ENCODE peak calls at places on chromosomes 16 and 17, in seven cellular contexts. One of them, this sample, is unnamed.

GRCh38 chr17:17159571-17159970 is 46.6 kb downstream of the PLD6 start:
- DNase-seq in K562: no peak
- DNase-seq in GM12878: no peak
- DNase-seq in H1: no peak
- DNase-seq in HCT116: no peak
- DNase-seq in HepG2: no peak
- DNase-seq in SK-N-SH: no peak
- DNase-seq in this sample: no peak

GRCh38 chr17:51660266-51660665 is 399.9 kb downstream of the UTP18 start:
- DNase-seq in SK-N-SH: no peak
- DNase-seq in HCT116: no peak
- DNase-seq in GM12878: no peak
- DNase-seq in K562: no peak
- DNase-seq in HepG2: no peak
- DNase-seq in H1: no peak
- DNase-seq in this sample: no peak

GRCh38 chr16:586047-586644 is 3.7 kb upstream of the RAB40C start:
- DNase-seq in HepG2: no peak
- DNase-seq in GM12878: no peak
- DNase-seq in HCT116: no peak
- DNase-seq in H1: no peak
- DNase-seq in SK-N-SH: no peak
- DNase-seq in K562: no peak
- DNase-seq in this sample: no peak

GRCh38 chr17:41775394-41776226 is 10.9 kb downstream of the JUP start:
- DNase-seq in HCT116: no peak
- DNase-seq in HepG2: no peak
- DNase-seq in K562: peak
- DNase-seq in H1: peak
- DNase-seq in GM12878: no peak
- DNase-seq in SK-N-SH: no peak
- DNase-seq in this sample: no peak

GRCh38 chr17:42436401-42436800 is 13.3 kb upstream of the CAVIN1 start:
- DNase-seq in HepG2: peak
- DNase-seq in GM12878: no peak
- DNase-seq in H1: no peak
- DNase-seq in SK-N-SH: no peak
- DNase-seq in HCT116: no peak
- DNase-seq in K562: peak
- DNase-seq in this sample: no peak

GRCh38 chr16:57041182-57042156 is 50.9 kb upstream of the CPNE2 start:
- DNase-seq in GM12878: peak
- DNase-seq in HCT116: no peak
- DNase-seq in K562: no peak
- DNase-seq in H1: no peak
- DNase-seq in HepG2: no peak
- DNase-seq in SK-N-SH: no peak
- DNase-seq in this sample: no peak

GRCh38 chr16:719815-720506 is 985 bp upstream of the ANTKMT start:
- DNase-seq in K562: no peak
- DNase-seq in HepG2: peak
- DNase-seq in HCT116: no peak
- DNase-seq in H1: no peak
- DNase-seq in GM12878: no peak
- DNase-seq in SK-N-SH: peak
- DNase-seq in this sample: peak

GRCh38 chr17:43722269-43722619 is 36.3 kb downstream of the SOST start:
- DNase-seq in GM12878: no peak
- DNase-seq in K562: no peak
- DNase-seq in HepG2: no peak
- DNase-seq in SK-N-SH: no peak
- DNase-seq in H1: no peak
- DNase-seq in HCT116: no peak
- DNase-seq in this sample: no peak

GRCh38 chr16:86048882-86049585 is 150.1 kb downstream of the IRF8 start:
- DNase-seq in HepG2: no peak
- DNase-seq in K562: peak
- DNase-seq in GM12878: no peak
- DNase-seq in HCT116: no peak
- DNase-seq in SK-N-SH: no peak
- DNase-seq in H1: no peak
- DNase-seq in this sample: no peak

GRCh38 chr17:76523084-76524037 is 14.1 kb downstream of the CYGB start:
- DNase-seq in HepG2: peak
- DNase-seq in H1: peak
- DNase-seq in K562: peak
- DNase-seq in HCT116: peak
- DNase-seq in GM12878: no peak
- DNase-seq in SK-N-SH: peak
- DNase-seq in this sample: peak

GRCh38 chr17:27038676-27039075 is 255.2 kb upstream of the WSB1 start:
- DNase-seq in GM12878: no peak
- DNase-seq in K562: peak
- DNase-seq in SK-N-SH: peak
- DNase-seq in HepG2: peak
- DNase-seq in H1: no peak
- DNase-seq in HCT116: peak
- DNase-seq in this sample: no peak

GRCh38 chr16:66478733-66479511 is 51.8 kb downstream of the BEAN1 start:
- DNase-seq in SK-N-SH: peak
- DNase-seq in H1: peak
- DNase-seq in HepG2: peak
- DNase-seq in GM12878: peak
- DNase-seq in K562: peak
- DNase-seq in HCT116: peak
- DNase-seq in this sample: peak

GRCh38 chr17:48453447-48453846 is 23.4 kb upstream of the SKAP1 start:
- DNase-seq in HepG2: no peak
- DNase-seq in GM12878: no peak
- DNase-seq in SK-N-SH: no peak
- DNase-seq in HCT116: no peak
- DNase-seq in K562: no peak
- DNase-seq in H1: no peak
- DNase-seq in this sample: no peak

GRCh38 chr17:44976198-44976597 is 8.1 kb upstream of the C1QL1 start:
- DNase-seq in H1: no peak
- DNase-seq in SK-N-SH: no peak
- DNase-seq in K562: no peak
- DNase-seq in GM12878: no peak
- DNase-seq in HCT116: no peak
- DNase-seq in HepG2: no peak
- DNase-seq in this sample: no peak

GRCh38 chr16:72819345-72819744 is 228.6 kb downstream of the ZFHX3 start:
- DNase-seq in HCT116: no peak
- DNase-seq in K562: no peak
- DNase-seq in HepG2: no peak
- DNase-seq in SK-N-SH: no peak
- DNase-seq in H1: no peak
- DNase-seq in GM12878: no peak
- DNase-seq in this sample: no peak

GRCh38 chr17:65115721-65116312 is 21.4 kb upstream of the RGS9 start:
- DNase-seq in HCT116: no peak
- DNase-seq in SK-N-SH: no peak
- DNase-seq in HepG2: no peak
- DNase-seq in H1: no peak
- DNase-seq in K562: no peak
- DNase-seq in GM12878: no peak
- DNase-seq in this sample: no peak

DNA sequence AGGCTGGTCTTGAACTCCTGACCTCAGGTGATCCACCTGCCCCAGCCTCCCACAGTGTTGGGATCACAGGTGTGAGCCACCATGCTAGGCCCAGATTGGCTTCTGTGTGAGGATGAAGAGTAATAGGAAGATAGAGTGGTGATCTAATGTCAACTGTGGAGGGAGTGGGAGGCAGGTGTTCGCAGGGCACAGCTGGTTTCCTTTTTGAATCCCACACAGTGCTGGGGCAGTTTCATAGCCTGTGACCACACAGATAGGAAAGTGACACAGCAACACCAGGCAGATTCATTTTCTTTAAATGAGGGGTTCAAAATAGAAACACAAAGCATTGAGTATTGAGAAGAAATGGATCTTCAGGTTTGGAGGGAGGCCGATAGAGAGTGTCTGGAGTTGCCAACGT is 540.3 kb downstream of the WWOX start:
- DNase-seq in HepG2: no peak
- DNase-seq in K562: no peak
- DNase-seq in GM12878: no peak
- DNase-seq in SK-N-SH: no peak
- DNase-seq in H1: no peak
- DNase-seq in HCT116: no peak
- DNase-seq in this sample: no peak
- TF ChIP-seq JUND in HepG2: no peak
- TF ChIP-seq JUND in K562: no peak
- TF ChIP-seq JUND in GM12878: no peak
- TF ChIP-seq JUND in SK-N-SH: no peak
- TF ChIP-seq JUND in H1: no peak
- TF ChIP-seq JUND in HCT116: no peak
- TF ChIP-seq JUND in this sample: no peak

DNA sequence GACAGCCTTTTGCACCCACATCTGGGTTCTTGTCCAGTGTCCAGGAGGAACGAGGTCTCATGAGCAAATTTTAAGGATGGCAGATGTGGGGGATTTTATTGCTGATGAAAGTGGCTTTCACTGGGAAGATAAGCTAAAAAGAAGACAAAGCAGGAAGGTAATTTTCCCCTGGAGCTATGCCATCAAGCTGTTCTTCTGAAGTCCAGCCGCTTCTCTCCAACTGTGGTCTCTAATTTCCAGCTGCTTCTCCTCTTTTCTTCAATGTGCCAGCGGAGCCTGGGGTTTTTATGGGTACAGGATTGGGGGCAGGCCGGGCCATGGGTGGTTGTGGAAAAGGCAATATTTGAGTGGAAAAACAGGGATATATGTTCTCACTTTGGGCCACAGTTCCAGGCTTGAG is 430.8 kb downstream of the WWOX start:
- DNase-seq in SK-N-SH: no peak
- DNase-seq in HCT116: no peak
- DNase-seq in HepG2: no peak
- DNase-seq in H1: no peak
- DNase-seq in GM12878: no peak
- DNase-seq in K562: no peak
- DNase-seq in this sample: no peak
- TF ChIP-seq JUND in SK-N-SH: no peak
- TF ChIP-seq JUND in HCT116: no peak
- TF ChIP-seq JUND in HepG2: no peak
- TF ChIP-seq JUND in H1: no peak
- TF ChIP-seq JUND in GM12878: no peak
- TF ChIP-seq JUND in K562: no peak
- TF ChIP-seq JUND in this sample: no peak

DNA sequence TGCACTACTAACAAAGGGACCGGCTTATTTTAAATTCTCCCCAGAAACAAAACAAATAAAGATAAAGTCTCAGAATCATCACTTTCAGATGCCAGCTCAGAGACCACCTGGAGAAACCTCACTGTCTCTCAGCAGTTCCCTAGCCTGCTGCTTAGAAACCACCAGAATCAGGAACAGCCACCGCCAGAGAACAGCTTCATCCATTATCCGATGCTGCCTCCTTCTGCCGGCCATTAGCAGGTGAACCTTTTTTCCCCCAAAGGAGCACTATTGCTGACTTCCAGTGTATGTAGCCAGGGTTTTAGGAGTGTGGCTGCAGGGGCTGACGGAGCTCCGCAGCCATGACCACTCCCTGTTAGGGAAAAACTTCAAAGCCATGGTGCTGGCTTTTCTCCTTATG is 171.2 kb upstream of the DYNLRB2 start:
- DNase-seq in K562: no peak
- DNase-seq in HepG2: peak
- DNase-seq in HCT116: no peak
- DNase-seq in GM12878: no peak
- DNase-seq in SK-N-SH: peak
- DNase-seq in H1: peak
- DNase-seq in this sample: peak
- TF ChIP-seq JUND in K562: no peak
- TF ChIP-seq JUND in HepG2: no peak
- TF ChIP-seq JUND in HCT116: no peak
- TF ChIP-seq JUND in GM12878: no peak
- TF ChIP-seq JUND in SK-N-SH: no peak
- TF ChIP-seq JUND in H1: no peak
- TF ChIP-seq JUND in this sample: no peak

GRCh38 chr16:89042711-89043551 is 50.7 kb upstream of the ACSF3 start:
- DNase-seq in HCT116: no peak
- DNase-seq in K562: no peak
- DNase-seq in SK-N-SH: no peak
- DNase-seq in GM12878: no peak
- DNase-seq in HepG2: no peak
- DNase-seq in H1: no peak
- DNase-seq in this sample: no peak
- TF ChIP-seq JUND in HCT116: no peak
- TF ChIP-seq JUND in K562: no peak
- TF ChIP-seq JUND in SK-N-SH: no peak
- TF ChIP-seq JUND in GM12878: no peak
- TF ChIP-seq JUND in HepG2: no peak
- TF ChIP-seq JUND in H1: no peak
- TF ChIP-seq JUND in this sample: no peak

GRCh38 chr16:67814567-67814966 is 7.9 kb downstream of the TSNAXIP1 start:
- DNase-seq in H1: no peak
- DNase-seq in K562: no peak
- DNase-seq in GM12878: no peak
- DNase-seq in SK-N-SH: no peak
- DNase-seq in HepG2: no peak
- DNase-seq in HCT116: no peak
- DNase-seq in this sample: no peak
- TF ChIP-seq JUND in H1: no peak
- TF ChIP-seq JUND in K562: no peak
- TF ChIP-seq JUND in GM12878: no peak
- TF ChIP-seq JUND in SK-N-SH: no peak
- TF ChIP-seq JUND in HepG2: no peak
- TF ChIP-seq JUND in HCT116: no peak
- TF ChIP-seq JUND in this sample: no peak

GRCh38 chr17:38465420-38466345 is 37.4 kb downstream of the ARHGAP23 start:
- DNase-seq in GM12878: no peak
- DNase-seq in K562: peak
- DNase-seq in H1: no peak
- DNase-seq in SK-N-SH: peak
- DNase-seq in HepG2: no peak
- DNase-seq in HCT116: no peak
- DNase-seq in this sample: no peak
- TF ChIP-seq JUND in GM12878: no peak
- TF ChIP-seq JUND in K562: no peak
- TF ChIP-seq JUND in H1: no peak
- TF ChIP-seq JUND in SK-N-SH: no peak
- TF ChIP-seq JUND in HepG2: no peak
- TF ChIP-seq JUND in HCT116: no peak
- TF ChIP-seq JUND in this sample: no peak

DNA sequence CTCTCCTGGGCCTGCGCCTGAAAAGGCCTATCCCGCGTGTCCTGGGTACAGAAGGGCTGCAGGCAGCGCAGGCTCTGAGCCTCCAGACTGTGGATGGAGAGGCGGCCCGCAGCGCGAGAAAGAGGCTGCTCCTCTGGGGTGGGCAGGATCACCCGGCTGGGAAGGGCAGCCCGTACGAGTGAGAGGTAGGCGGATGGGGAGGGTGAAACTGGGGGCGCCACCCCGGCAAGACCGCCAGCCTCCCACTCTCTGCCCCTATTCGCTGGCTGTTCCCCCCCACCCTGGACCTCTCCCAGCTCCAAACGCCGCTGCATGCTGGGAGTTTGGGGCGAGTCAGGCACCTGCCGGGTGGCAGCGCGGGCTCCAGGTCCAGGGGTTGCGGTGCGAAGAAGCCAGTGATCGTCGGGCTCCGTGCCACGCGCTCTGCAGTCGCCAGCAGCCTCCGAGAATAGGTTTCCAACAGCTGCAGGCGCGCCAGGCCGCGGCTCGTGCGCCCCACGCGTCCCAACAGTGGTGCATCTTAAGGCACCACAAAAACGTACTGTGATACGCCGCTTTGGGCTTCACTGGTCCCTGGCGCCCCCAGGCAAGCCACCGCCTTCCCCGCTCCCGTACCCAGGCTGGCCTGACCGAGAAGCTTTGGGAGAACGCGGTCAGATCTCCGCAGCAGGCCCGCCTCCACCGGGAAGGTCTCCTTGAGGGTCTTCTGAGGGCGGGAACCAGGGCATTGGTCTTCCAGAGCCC is 1.1 kb downstream of the NOXO1 start:
- DNase-seq in K562: peak
- DNase-seq in HepG2: no peak
- DNase-seq in GM12878: no peak
- DNase-seq in HCT116: no peak
- DNase-seq in H1: peak
- DNase-seq in SK-N-SH: no peak
- DNase-seq in this sample: peak
- TF ChIP-seq JUND in K562: no peak
- TF ChIP-seq JUND in HepG2: no peak
- TF ChIP-seq JUND in GM12878: no peak
- TF ChIP-seq JUND in HCT116: no peak
- TF ChIP-seq JUND in H1: no peak
- TF ChIP-seq JUND in SK-N-SH: no peak
- TF ChIP-seq JUND in this sample: no peak

This sample was measured in T47D.